ENCODE peak calls at places on chromosome 2, in six cellular contexts. F, Z, G, O, W and Q are unnamed samples. For H3K27me3 and H3K36me3, the result is how much of the 10 kb centered on the place peaks cover.

GRCh38 chr2:240208631-240209211 is 68.3 kb upstream of the OTOS start:
- DNase-seq in F (no peak), Z (no peak), G (no peak), O (no peak), W (no peak), Q (no peak)

GRCh38 chr2:42801388-42801787 is 9.0 kb upstream of the HAAO start:
- DNase-seq in F (no peak), Z (no peak), G (no peak), O (no peak), W (no peak), Q (no peak)

GRCh38 chr2:15909736-15910135 is 30.6 kb upstream of the MYCN start:
- DNase-seq in F (peak), Z (no peak), G (no peak), O (no peak), W (no peak), Q (no peak)

GRCh38 chr2:225036431-225036830 is 5.8 kb downstream of the DOCK10 start:
- DNase-seq in F (no peak), Z (no peak), G (no peak), O (no peak), W (no peak), Q (no peak)

GRCh38 chr2:191629001-191629453 is 48.9 kb upstream of the NABP1 start:
- DNase-seq in F (no peak), Z (no peak), G (no peak), O (no peak), W (no peak), Q (no peak)

GRCh38 chr2:190159453-190159852 is 96.9 kb upstream of the MSTN start:
- DNase-seq in F (no peak), Z (no peak), G (no peak), O (no peak), W (peak), Q (no peak)

GRCh38 chr2:235027558-235028214 is 75.9 kb downstream of the SH3BP4 start:
- DNase-seq in F (no peak), Z (no peak), G (no peak), O (no peak), W (no peak), Q (peak)

GRCh38 chr2:201871471-201871870 is 65.1 kb downstream of the CDK15 start:
- DNase-seq in F (no peak), Z (no peak), G (no peak), O (no peak), W (no peak), Q (no peak)

GRCh38 chr2:128317186-128317897 is 1.3 kb downstream of the HS6ST1 start:
- DNase-seq in F (peak), Z (peak), G (peak), O (no peak), W (peak), Q (no peak)
- H3K27ac ChIP-seq in F (no peak), Z (peak), G (no peak), O (peak), W (no peak), Q (no peak)

GRCh38 chr2:196591621-196592022 is 47.9 kb upstream of the CCDC150 start:
- DNase-seq in F (no peak), Z (no peak), G (no peak), O (no peak), W (no peak), Q (no peak)

GRCh38 chr2:196592331-196592911 is 47.1 kb upstream of the CCDC150 start:
- DNase-seq in F (peak), Z (peak), G (no peak), O (no peak), W (no peak), Q (peak)

GRCh38 chr2:196589429-196589828 is 50.1 kb upstream of the CCDC150 start:
- DNase-seq in F (no peak), Z (no peak), G (no peak), O (no peak), W (no peak), Q (no peak)

GRCh38 chr2:196591004-196591403 is 48.5 kb upstream of the CCDC150 start:
- DNase-seq in F (no peak), Z (no peak), G (no peak), O (no peak), W (no peak), Q (no peak)

GRCh38 chr2:196590286-196590685 is 49.2 kb upstream of the CCDC150 start:
- DNase-seq in F (no peak), Z (no peak), G (no peak), O (no peak), W (no peak), Q (no peak)
- H3K27me3 ChIP-seq in F (under half), Z (under half), G (under half), O (under half), W (under half), Q (under half)

GRCh38 chr2:113920996-113921395 is 31.1 kb downstream of the ACTR3 start:
- DNase-seq in F (no peak), Z (no peak), G (no peak), O (no peak), W (no peak), Q (no peak)

GRCh38 chr2:113926314-113926713 is 36.4 kb downstream of the ACTR3 start:
- DNase-seq in F (no peak), Z (no peak), G (no peak), O (no peak), W (no peak), Q (no peak)

GRCh38 chr2:113925884-113926283 is 36.0 kb downstream of the ACTR3 start:
- DNase-seq in F (no peak), Z (no peak), G (no peak), O (no peak), W (no peak), Q (no peak)

GRCh38 chr2:113922784-113923183 is 32.9 kb downstream of the ACTR3 start:
- DNase-seq in F (no peak), Z (no peak), G (no peak), O (no peak), W (no peak), Q (no peak)

DNA sequence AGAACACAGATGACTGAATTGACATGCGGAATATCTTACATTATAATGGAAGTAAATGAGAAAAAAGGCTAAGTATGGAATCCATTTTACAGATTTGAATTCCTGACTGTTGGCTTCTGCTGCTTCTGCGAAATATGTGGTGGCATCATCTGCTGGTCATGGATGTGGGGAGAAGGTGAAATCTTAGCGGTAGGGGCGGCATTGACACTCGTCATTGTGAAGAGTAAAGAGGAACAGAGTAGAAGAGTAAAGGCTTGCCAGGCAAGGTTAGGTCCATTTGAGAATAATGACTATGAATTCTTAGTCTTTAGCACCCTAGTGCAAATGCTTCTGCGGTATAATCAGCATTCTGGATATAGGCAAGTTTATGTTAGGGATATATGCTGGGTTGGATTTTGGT is 32.4 kb downstream of the ACTR3 start:
- DNase-seq in F (no peak), Z (no peak), G (no peak), O (no peak), W (no peak), Q (no peak)
- H3K36me3 ChIP-seq in F (half or more), Z (under half), G (half or more), O (under half), W (under half), Q (under half)

GRCh38 chr2:208280933-208281332 is 14.9 kb downstream of the PIKFYVE start:
- DNase-seq in F (no peak), Z (no peak), G (no peak), O (no peak), W (no peak), Q (peak)
- H3K27ac ChIP-seq in F (no peak), Z (no peak), G (no peak), O (no peak), W (peak), Q (no peak)

DNA sequence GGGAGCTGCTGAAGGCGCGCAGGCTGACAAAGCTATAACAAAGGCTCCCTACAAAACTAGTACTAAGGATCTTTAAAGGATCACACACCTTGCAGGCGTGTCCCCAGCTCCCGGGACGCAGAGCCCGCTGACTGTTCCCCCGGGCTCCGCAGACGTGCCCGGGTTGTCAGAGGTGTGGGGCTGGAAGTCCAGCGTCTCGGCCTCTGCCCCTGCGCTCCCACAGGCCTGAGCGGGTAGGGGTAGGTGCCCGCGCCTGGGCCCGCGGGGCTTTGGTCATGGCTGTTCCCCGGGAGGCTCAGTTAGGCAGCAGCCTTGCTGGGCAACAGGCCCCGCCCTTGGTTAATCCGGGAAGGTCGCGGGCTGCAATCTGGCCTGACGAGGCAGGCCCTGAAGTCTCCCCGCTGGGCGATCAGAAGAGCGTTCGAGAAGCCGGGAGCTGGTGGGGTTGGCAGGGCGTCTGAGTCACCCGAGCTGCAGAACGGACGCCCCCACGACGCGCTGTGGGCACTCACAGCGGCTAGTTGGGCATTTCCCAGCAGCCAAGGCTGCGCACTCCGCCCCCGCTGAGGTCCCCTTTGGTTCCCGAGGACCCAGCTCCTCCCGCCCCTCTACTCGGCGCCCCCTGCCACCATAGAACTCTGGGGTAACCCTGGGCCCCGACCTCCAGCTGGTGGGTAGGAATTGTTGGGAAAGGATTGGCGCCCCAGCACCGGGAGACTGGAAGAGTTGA is 13.6 kb downstream of the POU3F3 start:
- DNase-seq in F (peak), Z (no peak), G (no peak), O (no peak), W (no peak), Q (no peak)
- H3K27me3 ChIP-seq in F (half or more), Z (half or more), G (under half), O (under half), W (half or more), Q (half or more)

GRCh38 chr2:36993841-36994620 is 27.7 kb upstream of the STRN start:
- DNase-seq in F (no peak), Z (no peak), G (no peak), O (no peak), W (no peak), Q (no peak)
- H3K36me3 ChIP-seq in F (under half), Z (under half), G (under half), O (under half), W (under half), Q (under half)

GRCh38 chr2:47172156-47172921 is 17.2 kb upstream of the STPG4 start:
- DNase-seq in F (no peak), Z (no peak), G (no peak), O (no peak), W (no peak), Q (no peak)
- H3K27ac ChIP-seq in F (no peak), Z (no peak), G (peak), O (peak), W (peak), Q (peak)